ENCODE peak calls at places on chromosomes 2 and 18, in nine cellular contexts. V, X, M, N, P, K, U, R and O are unnamed samples.

GRCh38 chr2:64866797-64867196 is 122.4 kb upstream of the SLC1A4 start:
- DNase-seq in N (peak), R (peak), M (peak), X (peak), U (peak), K (peak), V (no peak), P (peak), O (no peak)

GRCh38 chr18:48228301-48228715 is 180.9 kb downstream of the ZBTB7C start:
- DNase-seq in R (no peak), V (no peak), M (peak), P (peak), U (no peak), K (peak), X (peak), N (no peak), O (no peak)

GRCh38 chr2:223998983-223999382 is 40.1 kb downstream of the SERPINE2 start:
- DNase-seq in P (no peak), U (no peak), X (peak), V (no peak), R (no peak), M (no peak), K (no peak), N (no peak), O (peak)

GRCh38 chr18:67511840-67512239 is 4.7 kb downstream of the DSEL start:
- DNase-seq in P (no peak), V (no peak), R (no peak), K (no peak), X (no peak), U (no peak), N (no peak), M (no peak), O (no peak)

GRCh38 chr2:60553496-60553991 is at the start of gene BCL11A:
- DNase-seq in N (peak), P (peak), K (peak), V (peak), U (peak), R (peak), X (peak), M (peak), O (peak)

GRCh38 chr18:8936646-8937045 is 165.9 kb upstream of the NDUFV2 start:
- DNase-seq in K (no peak), M (no peak), U (no peak), R (no peak), N (no peak), P (no peak), V (no peak), X (no peak), O (no peak)

GRCh38 chr2:51224790-51225189 is 192.9 kb upstream of the NRXN1 start:
- DNase-seq in U (no peak), K (no peak), N (no peak), X (no peak), R (no peak), V (no peak), P (no peak), M (no peak), O (no peak)

GRCh38 chr18:26746284-26747130 is 119.0 kb downstream of the AQP4 start:
- DNase-seq in V (no peak), R (no peak), M (peak), P (no peak), U (no peak), N (no peak), X (peak), K (peak), O (no peak)

GRCh38 chr18:7577706-7578105 is 10.6 kb downstream of the PTPRM start:
- DNase-seq in N (peak), X (peak), U (no peak), K (peak), M (peak), P (no peak), R (no peak), V (no peak), O (no peak)

GRCh38 chr2:159895258-159896209 is 97.5 kb upstream of the CD302 start:
- DNase-seq in N (peak), K (no peak), R (no peak), P (no peak), V (no peak), U (no peak), M (peak), X (peak), O (peak)

GRCh38 chr2:240479561-240479960 is 44.1 kb downstream of the GPC1 start:
- DNase-seq in P (no peak), N (no peak), V (no peak), U (no peak), X (no peak), K (no peak), R (no peak), M (no peak), O (no peak)

GRCh38 chr2:236959876-236960275 is 125.8 kb upstream of the COPS8 start:
- DNase-seq in V (no peak), M (no peak), X (no peak), N (no peak), R (peak), U (no peak), P (no peak), K (no peak), O (no peak)

GRCh38 chr2:54512183-54512582 is 56.1 kb downstream of the SPTBN1 start:
- DNase-seq in P (no peak), K (no peak), U (no peak), R (no peak), M (no peak), X (no peak), N (no peak), V (no peak), O (no peak)

GRCh38 chr2:112985090-112985489 is 7.3 kb downstream of the IL36G start:
- DNase-seq in U (no peak), K (no peak), R (no peak), P (no peak), N (no peak), M (no peak), V (no peak), X (no peak), O (no peak)

GRCh38 chr2:181120625-181121024 is 140.2 kb downstream of the UBE2E3 start:
- DNase-seq in K (no peak), R (no peak), N (no peak), M (no peak), U (no peak), X (no peak), V (no peak), P (no peak), O (no peak)

GRCh38 chr2:79219383-79219988 is 59.9 kb upstream of the REG3A start:
- DNase-seq in V (peak), N (peak), M (peak), K (peak), X (peak), U (no peak), R (peak), P (no peak), O (no peak)

GRCh38 chr2:70144443-70145167 is 46.2 kb downstream of the C2orf42 start:
- DNase-seq in U (no peak), N (no peak), P (no peak), V (no peak), M (no peak), X (no peak), R (no peak), K (no peak), O (no peak)

GRCh38 chr18:47635416-47635815 is 295.0 kb downstream of the SMAD2 start:
- DNase-seq in M (no peak), U (no peak), V (no peak), P (no peak), R (no peak), X (no peak), N (no peak), K (no peak), O (no peak)

GRCh38 chr2:239441261-239441701 is 40.5 kb upstream of the HDAC4 start:
- DNase-seq in X (peak), R (no peak), P (no peak), M (no peak), V (no peak), U (no peak), K (no peak), N (no peak), O (no peak)

GRCh38 chr2:239439383-239440315 is 38.8 kb upstream of the HDAC4 start:
- DNase-seq in X (no peak), M (no peak), N (no peak), V (no peak), U (no peak), R (no peak), P (no peak), K (no peak), O (no peak)

GRCh38 chr2:239441724-239442123 is 40.9 kb upstream of the HDAC4 start:
- DNase-seq in R (no peak), K (no peak), N (no peak), X (no peak), M (no peak), V (no peak), P (no peak), U (no peak), O (no peak)

GRCh38 chr2:239438968-239439367 is 38.1 kb upstream of the HDAC4 start:
- DNase-seq in X (no peak), R (no peak), M (no peak), P (no peak), U (no peak), V (no peak), K (no peak), N (no peak), O (no peak)

DNA sequence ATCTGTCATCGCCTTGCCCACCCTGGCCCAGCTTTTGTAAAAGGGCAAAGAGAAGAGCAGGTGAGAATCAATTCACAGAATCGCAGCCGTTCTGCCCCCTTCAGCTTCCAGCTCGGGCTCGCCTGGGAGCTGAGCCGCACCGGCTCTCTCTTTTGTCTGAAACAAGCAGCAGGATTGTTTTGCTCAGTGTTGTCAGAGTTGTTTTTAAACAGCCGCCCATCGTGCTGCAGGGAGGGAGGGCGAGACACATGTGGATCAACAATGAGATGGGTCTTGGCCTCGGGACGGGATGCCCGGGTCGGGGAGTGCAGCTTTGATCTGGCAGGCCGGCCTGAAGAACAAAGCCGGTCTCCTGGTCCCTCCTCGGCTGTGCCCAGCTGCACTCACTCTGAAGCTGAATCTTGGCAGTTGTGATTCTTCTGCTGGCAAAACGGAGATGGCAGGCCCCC is 39.7 kb upstream of the HDAC4 start:
- DNase-seq in X (peak), U (no peak), P (no peak), N (no peak), R (no peak), M (no peak), K (no peak), V (no peak), O (no peak)
- H3K4me3 ChIP-seq in X (peak), U (no peak), P (no peak), N (peak), R (no peak), M (no peak), K (no peak), V (no peak), O (no peak)

GRCh38 chr2:63053889-63054725 is 3.5 kb downstream of the OTX1 start:
- DNase-seq in X (no peak), V (no peak), P (no peak), U (no peak), M (no peak), N (no peak), K (no peak), R (peak), O (no peak)
- TF ChIP-seq CTCF in X (no peak), V (no peak), P (no peak), U (peak), M (peak), N (peak), K (peak), R (no peak), O (peak)

GRCh38 chr18:34866739-34867138 is 156.6 kb downstream of the DTNA start:
- DNase-seq in P (no peak), K (peak), X (peak), U (no peak), V (no peak), M (peak), R (no peak), N (no peak), O (no peak)
- H3K4me3 ChIP-seq in P (no peak), K (no peak), X (no peak), U (no peak), V (no peak), M (no peak), R (no peak), N (no peak), O (no peak)

DNA sequence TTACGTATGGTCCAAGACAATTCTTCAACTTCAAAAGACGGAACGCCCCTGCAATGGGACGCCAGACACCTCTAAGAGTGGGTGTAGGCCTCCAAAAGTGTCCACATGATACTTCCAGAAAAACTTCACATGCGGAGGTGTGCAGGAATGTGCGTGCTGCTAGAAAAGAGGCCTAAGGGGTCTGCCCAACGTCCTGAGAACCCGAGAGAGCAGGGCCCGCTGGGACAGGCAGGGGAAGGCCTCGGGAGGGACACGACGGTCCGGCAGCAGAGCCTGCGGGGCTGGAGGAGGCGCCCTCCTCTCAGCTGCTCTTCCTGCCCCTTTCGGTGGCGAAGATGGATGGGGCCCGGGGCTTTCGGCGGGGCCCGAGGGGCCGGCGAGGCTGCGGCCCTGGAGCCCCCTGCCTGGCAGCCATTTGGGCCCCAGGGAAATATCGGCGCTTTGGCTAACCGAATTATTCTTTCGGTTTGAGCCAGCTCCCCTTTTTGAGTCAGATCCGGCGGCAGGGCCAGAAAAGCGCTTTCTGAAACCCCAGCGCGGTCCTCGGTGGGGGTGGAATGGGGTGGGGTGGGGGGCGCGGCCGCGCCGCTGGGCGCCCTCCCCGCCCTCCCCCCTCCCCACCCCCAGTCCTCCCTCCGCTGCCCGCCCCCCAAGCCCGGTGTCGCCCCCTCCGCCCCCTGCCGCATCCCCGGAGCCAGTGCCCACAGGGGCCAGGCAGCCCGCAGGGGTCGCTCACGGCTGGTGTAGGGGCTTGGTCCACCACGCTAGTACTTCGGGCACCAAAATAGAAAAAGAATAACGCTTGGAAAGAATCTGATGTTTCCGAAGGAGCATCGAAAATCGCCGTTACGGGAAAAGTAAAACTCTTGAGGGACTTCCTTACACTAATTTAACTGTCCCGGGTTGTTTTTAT is 9.2 kb upstream of the ARID5A start:
- DNase-seq in U (no peak), P (peak), V (no peak), R (peak), X (peak), N (no peak), M (peak), K (peak), O (no peak)
- TF ChIP-seq CTCF in U (peak), P (peak), V (no peak), R (peak), X (peak), N (peak), M (peak), K (peak), O (peak)